ENCODE peak calls at places on chromosomes 5 and 9, in seven cellular contexts. T, C, S, U, J, I and A are unnamed samples.

GRCh38 chr5:176818391-176819098 is 8.2 kb downstream of the UNC5A start:
- DNase-seq in T (no peak), C (no peak), S (no peak), U (no peak), J (no peak), I (no peak), A (no peak)

GRCh38 chr9:113998529-113999255 is 79.4 kb downstream of the AMBP start:
- DNase-seq in T (no peak), C (no peak), S (peak), U (no peak), J (no peak), I (no peak), A (no peak)

GRCh38 chr9:81559741-81560140 is 129.6 kb downstream of the TLE1 start:
- DNase-seq in T (peak), C (no peak), S (no peak), U (no peak), J (no peak), I (no peak), A (no peak)

GRCh38 chr5:115815693-115816225 is 700 bp downstream of the CDO1 start:
- DNase-seq in T (no peak), C (no peak), S (no peak), U (no peak), J (no peak), I (no peak), A (no peak)

GRCh38 chr5:169125571-169125970 is 175.4 kb downstream of the SLIT3 start:
- DNase-seq in T (no peak), C (no peak), S (no peak), U (no peak), J (no peak), I (no peak), A (no peak)

GRCh38 chr9:128122809-128123175 is 4.7 kb downstream of the PTGES2 start:
- DNase-seq in T (no peak), C (no peak), S (peak), U (no peak), J (no peak), I (no peak), A (no peak)

GRCh38 chr5:170641589-170642031 is 137.8 kb downstream of the KCNIP1 start:
- DNase-seq in T (no peak), C (no peak), S (no peak), U (no peak), J (no peak), I (no peak), A (no peak)

GRCh38 chr9:114501786-114502682 is 3.2 kb downstream of the WHRN start:
- DNase-seq in T (no peak), C (no peak), S (no peak), U (peak), J (no peak), I (no peak), A (no peak)

GRCh38 chr5:178113141-178113787 is at the start of gene N4BP3:
- DNase-seq in T (no peak), C (no peak), S (peak), U (no peak), J (no peak), I (peak), A (no peak)

GRCh38 chr5:32387841-32388240 is 56.7 kb downstream of the ZFR start:
- DNase-seq in T (no peak), C (no peak), S (no peak), U (no peak), J (no peak), I (no peak), A (no peak)

GRCh38 chr9:3348169-3348568 is 177.6 kb downstream of the RFX3 start:
- DNase-seq in T (no peak), C (no peak), S (no peak), U (no peak), J (no peak), I (no peak), A (no peak)

GRCh38 chr9:109192732-109193361 is 25.8 kb upstream of the FRRS1L start:
- DNase-seq in T (no peak), C (no peak), S (peak), U (peak), J (no peak), I (no peak), A (no peak)

GRCh38 chr9:129204840-129205239 is 26.8 kb upstream of the IER5L start:
- DNase-seq in T (no peak), C (no peak), S (no peak), U (no peak), J (no peak), I (no peak), A (no peak)

GRCh38 chr9:135303865-135304499 is 175.6 kb upstream of the PPP1R26 start:
- DNase-seq in T (no peak), C (no peak), S (no peak), U (no peak), J (no peak), I (no peak), A (no peak)

GRCh38 chr5:176658817-176659216 is 11.5 kb downstream of the TSPAN17 start:
- DNase-seq in T (no peak), C (no peak), S (peak), U (no peak), J (no peak), I (no peak), A (no peak)

GRCh38 chr5:69129413-69129812 is 35.6 kb downstream of the SLC30A5 start:
- DNase-seq in T (peak), C (no peak), S (no peak), U (no peak), J (no peak), I (no peak), A (no peak)

GRCh38 chr5:760363-761205 is 23.9 kb downstream of the ZDHHC11B start:
- DNase-seq in T (no peak), C (no peak), S (peak), U (no peak), J (no peak), I (no peak), A (no peak)

GRCh38 chr5:140420226-140420570 is 18.6 kb downstream of the ANKHD1 start:
- DNase-seq in T (no peak), C (no peak), S (no peak), U (no peak), J (no peak), I (no peak), A (no peak)

GRCh38 chr5:9505215-9505614 is 40.7 kb downstream of the SEMA5A start:
- DNase-seq in T (no peak), C (no peak), S (no peak), U (no peak), J (no peak), I (no peak), A (no peak)

GRCh38 chr5:147036691-147037245 is 158.2 kb upstream of the PPP2R2B start:
- DNase-seq in T (no peak), C (no peak), S (no peak), U (no peak), J (no peak), I (no peak), A (no peak)

GRCh38 chr5:39226100-39226451 is 6.7 kb upstream of the FYB1 start:
- DNase-seq in T (no peak), C (no peak), S (no peak), U (no peak), J (no peak), I (no peak), A (no peak)

GRCh38 chr5:81842795-81843377 is 92.0 kb upstream of the SSBP2 start:
- DNase-seq in T (no peak), C (no peak), S (no peak), U (no peak), J (no peak), I (no peak), A (no peak)

GRCh38 chr5:109688647-109688998 is 1.1 kb upstream of the MAN2A1 start:
- DNase-seq in T (no peak), C (no peak), S (peak), U (no peak), J (no peak), I (no peak), A (no peak)

GRCh38 chr5:14292766-14293165 is 149.6 kb downstream of the TRIO start:
- DNase-seq in T (no peak), C (no peak), S (no peak), U (no peak), J (no peak), I (no peak), A (no peak)

GRCh38 chr5:39892708-39893107 is 467.9 kb upstream of the DAB2 start:
- DNase-seq in T (no peak), C (no peak), S (no peak), U (no peak), J (no peak), I (no peak), A (no peak)

GRCh38 chr5:64384761-64385160 is 121.1 kb upstream of the RGS7BP start:
- DNase-seq in T (no peak), C (no peak), S (no peak), U (no peak), J (no peak), I (no peak), A (no peak)

GRCh38 chr5:1033606-1034420 is 25.2 kb downstream of the NKD2 start:
- DNase-seq in T (no peak), C (no peak), S (no peak), U (no peak), J (no peak), I (no peak), A (no peak)

GRCh38 chr5:82364497-82364896 is 86.3 kb upstream of the RPS23 start:
- DNase-seq in T (no peak), C (no peak), S (no peak), U (no peak), J (no peak), I (no peak), A (no peak)

GRCh38 chr9:111622626-111623025 is 8.5 kb upstream of the DNAJC25 start:
- DNase-seq in T (no peak), C (no peak), S (peak), U (no peak), J (no peak), I (no peak), A (no peak)

GRCh38 chr5:33441241-33441844 is 578 bp downstream of the TARS1 start:
- DNase-seq in T (peak), C (peak), S (peak), U (no peak), J (no peak), I (no peak), A (no peak)

GRCh38 chr5:32760091-32760509 is 49.0 kb downstream of the NPR3 start:
- DNase-seq in T (peak), C (no peak), S (no peak), U (no peak), J (no peak), I (no peak), A (no peak)

GRCh38 chr5:177304392-177305119 is 957 bp downstream of the PRELID1 start:
- DNase-seq in T (no peak), C (no peak), S (peak), U (no peak), J (no peak), I (no peak), A (no peak)

GRCh38 chr5:119468286-119468685 is 16.0 kb downstream of the HSD17B4 start:
- DNase-seq in T (no peak), C (no peak), S (no peak), U (no peak), J (no peak), I (no peak), A (no peak)

GRCh38 chr5:140355551-140355950 is 4.4 kb upstream of the SLC4A9 start:
- DNase-seq in T (no peak), C (peak), S (no peak), U (no peak), J (no peak), I (no peak), A (no peak)

GRCh38 chr9:81512641-81513040 is 176.7 kb downstream of the TLE1 start:
- DNase-seq in T (no peak), C (no peak), S (no peak), U (no peak), J (no peak), I (no peak), A (no peak)

GRCh38 chr9:116859763-116860162 is 172.7 kb downstream of the TRIM32 start:
- DNase-seq in T (no peak), C (no peak), S (no peak), U (no peak), J (no peak), I (no peak), A (no peak)

GRCh38 chr9:115999498-115999897 is 154.1 kb upstream of the PAPPA start:
- DNase-seq in T (no peak), C (no peak), S (no peak), U (no peak), J (no peak), I (no peak), A (no peak)

GRCh38 chr9:26264709-26265601 is 586.7 kb upstream of the TUSC1 start:
- DNase-seq in T (peak), C (no peak), S (no peak), U (no peak), J (no peak), I (no peak), A (no peak)

GRCh38 chr9:73219985-73220626 is 68.4 kb downstream of the ANXA1 start:
- DNase-seq in T (peak), C (no peak), S (no peak), U (no peak), J (no peak), I (no peak), A (no peak)

GRCh38 chr9:22817181-22817580 is 370.6 kb downstream of the DMRTA1 start:
- DNase-seq in T (no peak), C (no peak), S (no peak), U (no peak), J (no peak), I (no peak), A (no peak)